ENCODE peak calls at places on chromosome 11, in four cellular contexts. E is fibroblast of the conjunctiva; S is lung; U is activated CD4-positive, alpha-beta T cell treated with anti-CD3 and anti-CD28 coated beads for 24 hours. V is an unnamed sample.

GRCh38 chr11:62013266-62014157 is 46.1 kb upstream of the FTH1 start:
- DNase-seq in E (no peak), U (no peak), S (no peak), V (no peak)

GRCh38 chr11:66875376-66875775 is 18.5 kb downstream of the LRFN4 start:
- DNase-seq in E (no peak), S (no peak), U (no peak), V (no peak)

GRCh38 chr11:119334173-119334930 is at the start of gene RNF26:
- DNase-seq in E (peak), U (peak), S (peak), V (peak)

GRCh38 chr11:96314326-96315050 is 28.5 kb downstream of the MAML2 start:
- DNase-seq in E (no peak), S (no peak), U (no peak), V (no peak)

GRCh38 chr11:12497431-12497830 is 120.1 kb downstream of the PARVA start:
- DNase-seq in E (no peak), U (no peak), S (no peak), V (peak)

GRCh38 chr11:102494216-102494615 is 36.3 kb downstream of the MMP7 start:
- DNase-seq in E (no peak), S (no peak), U (no peak), V (no peak)

GRCh38 chr11:84922836-84923235 is 704.3 kb downstream of the DLG2 start:
- DNase-seq in U (no peak), E (no peak), S (no peak), V (peak)

GRCh38 chr11:84901986-84902385 is 725.2 kb downstream of the DLG2 start:
- DNase-seq in U (no peak), E (peak), S (no peak), V (no peak)

GRCh38 chr11:115409116-115409663 is 95.0 kb downstream of the CADM1 start:
- DNase-seq in S (no peak), U (no peak), E (no peak), V (no peak)

GRCh38 chr11:61333638-61334433 is 808 bp downstream of the TKFC start:
- DNase-seq in U (peak), E (no peak), S (no peak), V (peak)

GRCh38 chr11:131217313-131218297 is 152.8 kb upstream of the NTM start:
- DNase-seq in E (no peak), S (no peak), U (no peak), V (no peak)

GRCh38 chr11:19739872-19740271 is 27.2 kb downstream of the NAV2 start:
- DNase-seq in U (no peak), S (no peak), E (no peak), V (no peak)

GRCh38 chr11:45252877-45253276 is 33.3 kb downstream of the SYT13 start:
- DNase-seq in U (no peak), E (no peak), S (no peak), V (no peak)

GRCh38 chr11:66035653-66036333 is 9.5 kb upstream of the CATSPER1 start:
- DNase-seq in U (no peak), E (no peak), S (no peak), V (no peak)

GRCh38 chr11:35118906-35119305 is 20.1 kb upstream of the CD44 start:
- DNase-seq in S (no peak), E (no peak), U (no peak), V (no peak)

GRCh38 chr11:69290791-69291190 is 3.2 kb upstream of the MYEOV start:
- DNase-seq in E (no peak), S (no peak), U (no peak), V (no peak)

GRCh38 chr11:111604392-111605009 is 2.3 kb downstream of the SIK2 start:
- DNase-seq in S (no peak), U (no peak), E (peak), V (peak)

GRCh38 chr11:44983786-44984185 is 33.1 kb upstream of the TP53I11 start:
- DNase-seq in U (no peak), S (no peak), E (no peak), V (no peak)

GRCh38 chr11:131815631-131816030 is 445.2 kb downstream of the NTM start:
- DNase-seq in E (no peak), U (no peak), S (no peak), V (no peak)

GRCh38 chr11:64540426-64540825 is 50.6 kb upstream of the SLC22A12 start:
- DNase-seq in E (no peak), U (no peak), S (no peak), V (no peak)

GRCh38 chr11:123434911-123435310 is 4.8 kb downstream of the GRAMD1B start:
- DNase-seq in U (no peak), E (no peak), S (no peak), V (peak)

GRCh38 chr11:88553204-88553603 is 215.7 kb upstream of the CTSC start:
- DNase-seq in U (no peak), S (no peak), E (no peak), V (no peak)

GRCh38 chr11:26286472-26287066 is 45.4 kb upstream of the ANO3 start:
- DNase-seq in E (peak), S (no peak), U (no peak), V (peak)

GRCh38 chr11:47393163-47394049 is 15.0 kb upstream of the SLC39A13 start:
- DNase-seq in S (no peak), U (no peak), E (no peak), V (no peak)

GRCh38 chr11:88315981-88316441 is 21.5 kb downstream of the CTSC start:
- DNase-seq in U (no peak), S (no peak), E (no peak), V (no peak)

GRCh38 chr11:107756553-107756952 is 44.7 kb upstream of the SLN start:
- DNase-seq in U (no peak), E (no peak), S (no peak), V (no peak)

V was measured in cerebellar cortex.